ENCODE peak calls at places on chromosomes 12 and 14, in four cellular contexts. A, F, G and U are unnamed samples.

GRCh38 chr14:98093111-98093510 is 1178.9 kb downstream of the BCL11B start:
- DNase-seq in F (no peak), G (no peak), A (no peak), U (no peak)

GRCh38 chr12:47798481-47798948 is 21.2 kb downstream of the HDAC7 start:
- DNase-seq in A (no peak), F (no peak), G (no peak), U (no peak)

GRCh38 chr14:68929623-68930307 is 49.3 kb downstream of the ACTN1 start:
- DNase-seq in G (no peak), F (peak), A (no peak), U (no peak)

GRCh38 chr14:102828201-102828600 is 51.0 kb downstream of the TRAF3 start:
- DNase-seq in A (no peak), G (no peak), F (no peak), U (no peak)

GRCh38 chr12:130336723-130337475 is 788 bp upstream of the PIWIL1 start:
- DNase-seq in G (no peak), A (no peak), F (no peak), U (no peak)

GRCh38 chr12:13027032-13027431 is 17.1 kb upstream of the FAM234B start:
- DNase-seq in G (no peak), A (no peak), F (no peak), U (no peak)

GRCh38 chr12:105113094-105113493 is 5.6 kb downstream of the WASHC4 start:
- DNase-seq in A (no peak), F (no peak), G (no peak), U (no peak)

GRCh38 chr12:132161046-132161781 is 17.0 kb downstream of the NOC4L start:
- DNase-seq in G (no peak), F (peak), A (peak), U (peak)

GRCh38 chr14:23245282-23245681 is 7.5 kb downstream of the RNF212B start:
- DNase-seq in G (no peak), F (no peak), A (no peak), U (no peak)

GRCh38 chr12:87667378-87667777 is 361.8 kb downstream of the C12orf50 start:
- DNase-seq in G (no peak), A (peak), F (no peak), U (no peak)

GRCh38 chr12:124445121-124445718 is 122.2 kb downstream of the NCOR2 start:
- DNase-seq in A (no peak), G (no peak), F (no peak), U (no peak)

GRCh38 chr12:43882578-43883178 is 46.8 kb downstream of the TMEM117 start:
- DNase-seq in F (no peak), G (peak), A (peak), U (no peak)

GRCh38 chr14:94584591-94585280 is 3.5 kb downstream of the SERPINA5 start:
- DNase-seq in A (no peak), F (no peak), G (no peak), U (no peak)

GRCh38 chr14:94583557-94583956 is 2.3 kb downstream of the SERPINA5 start:
- DNase-seq in G (no peak), A (no peak), F (no peak), U (no peak)

GRCh38 chr14:94582199-94582750 is 1.0 kb downstream of the SERPINA5 start:
- DNase-seq in F (no peak), A (no peak), G (no peak), U (no peak)

GRCh38 chr14:94581127-94581999 is at the start of gene SERPINA5:
- DNase-seq in A (peak), G (no peak), F (peak), U (no peak)

DNA sequence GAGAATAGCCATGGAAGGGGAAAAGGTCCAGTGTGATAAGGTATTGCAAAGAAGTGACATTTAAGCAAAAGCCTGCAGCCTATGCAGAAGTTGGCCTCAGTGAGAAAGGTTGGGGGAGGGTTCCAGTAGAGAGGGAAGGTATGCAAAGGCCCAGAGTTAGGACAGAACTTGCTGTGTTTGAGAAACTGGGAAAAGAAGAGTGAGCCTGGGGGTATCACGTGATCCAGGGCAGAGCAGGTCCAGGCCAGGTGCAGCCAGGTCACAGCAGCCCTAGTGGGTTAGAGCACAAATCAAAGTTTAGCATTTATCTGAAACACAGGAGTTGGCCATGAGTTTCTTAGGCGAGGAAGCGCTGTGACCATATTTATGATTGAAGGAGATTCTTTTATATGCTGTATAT is 1.6 kb downstream of the SERPINA5 start:
- DNase-seq in G (no peak), F (no peak), A (no peak), U (no peak)
- H3K4me3 ChIP-seq in G (no peak), F (no peak), A (no peak), U (no peak)

DNA sequence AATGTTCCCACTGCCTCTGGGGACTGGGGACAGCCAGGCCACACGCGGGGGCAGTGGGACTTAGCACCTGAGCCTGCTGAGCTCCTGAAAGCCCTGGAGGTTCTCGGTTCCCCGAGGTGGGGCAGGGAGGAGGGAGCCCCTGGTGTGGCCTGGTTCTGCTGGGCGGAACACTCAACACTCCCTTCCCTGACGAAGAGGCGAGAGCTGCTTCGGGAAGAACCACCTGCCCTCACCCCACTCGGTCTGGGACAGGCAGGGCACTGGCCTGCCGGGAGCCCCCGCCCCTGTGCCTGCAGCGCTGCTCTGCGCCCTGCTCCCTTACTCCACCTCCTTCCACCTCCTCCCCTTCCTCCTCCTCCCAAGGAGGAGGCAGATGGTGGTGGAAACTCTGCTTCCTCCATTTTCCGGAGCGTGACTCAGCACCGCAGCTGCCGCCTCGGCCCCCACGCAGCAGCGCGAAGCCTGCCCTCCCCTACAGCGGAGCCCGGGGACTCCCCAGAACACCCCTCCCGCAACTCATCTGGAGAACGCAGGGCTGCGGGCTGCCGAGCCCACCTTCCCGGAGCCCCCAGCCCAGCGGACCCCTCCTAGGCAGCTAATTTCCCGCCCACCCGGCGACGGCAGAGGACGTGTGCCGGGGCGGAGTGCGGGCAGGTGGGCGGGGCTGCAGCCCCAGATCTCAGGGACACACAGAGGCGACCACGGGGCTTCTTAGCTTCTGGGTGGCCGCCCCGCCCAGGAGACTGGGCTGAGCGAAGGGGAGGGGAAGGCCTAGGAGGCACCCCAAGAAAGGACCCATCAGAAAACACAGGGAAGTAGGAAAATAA is 11.7 kb upstream of the INF2 start:
- DNase-seq in F (peak), G (peak), A (peak), U (peak)
- H3K4me3 ChIP-seq in F (peak), G (peak), A (peak), U (peak)

GRCh38 chr12:103958621-103959020 is 7.1 kb upstream of the TDG start:
- DNase-seq in G (no peak), A (no peak), F (no peak), U (no peak)

GRCh38 chr12:103960567-103961227 is 5.0 kb upstream of the TDG start:
- DNase-seq in F (no peak), G (no peak), A (no peak), U (no peak)

GRCh38 chr12:103956515-103957027 is 9.1 kb upstream of the TDG start:
- DNase-seq in F (no peak), A (no peak), G (no peak), U (no peak)

GRCh38 chr12:103955811-103956514 is 9.7 kb upstream of the TDG start:
- DNase-seq in A (peak), F (no peak), G (no peak), U (no peak)

DNA sequence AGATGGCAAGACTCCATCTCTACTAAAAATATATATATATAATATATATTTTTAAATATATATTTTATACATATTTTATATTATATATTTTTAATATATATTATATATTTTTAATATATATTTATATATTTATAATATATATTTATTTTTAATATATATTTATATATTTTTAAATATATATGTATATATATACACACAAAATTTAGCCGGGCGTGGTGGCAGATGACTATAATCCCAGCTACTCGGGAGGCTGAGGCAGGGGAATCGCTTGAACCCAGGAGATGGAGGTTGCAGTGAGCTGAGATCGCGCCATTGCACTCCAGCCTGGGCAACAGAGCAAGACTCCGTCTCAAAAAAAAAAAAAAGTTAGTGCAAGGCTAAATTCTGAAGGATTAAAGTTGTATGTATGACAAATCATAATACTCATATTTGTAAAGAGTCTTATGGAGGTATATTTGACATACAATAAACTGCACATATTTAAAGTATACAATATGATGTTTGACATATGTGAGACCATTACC is 7.7 kb upstream of the TDG start:
- DNase-seq in G (no peak), F (no peak), A (no peak), U (no peak)
- H3K4me3 ChIP-seq in G (no peak), F (peak), A (no peak), U (no peak)

DNA sequence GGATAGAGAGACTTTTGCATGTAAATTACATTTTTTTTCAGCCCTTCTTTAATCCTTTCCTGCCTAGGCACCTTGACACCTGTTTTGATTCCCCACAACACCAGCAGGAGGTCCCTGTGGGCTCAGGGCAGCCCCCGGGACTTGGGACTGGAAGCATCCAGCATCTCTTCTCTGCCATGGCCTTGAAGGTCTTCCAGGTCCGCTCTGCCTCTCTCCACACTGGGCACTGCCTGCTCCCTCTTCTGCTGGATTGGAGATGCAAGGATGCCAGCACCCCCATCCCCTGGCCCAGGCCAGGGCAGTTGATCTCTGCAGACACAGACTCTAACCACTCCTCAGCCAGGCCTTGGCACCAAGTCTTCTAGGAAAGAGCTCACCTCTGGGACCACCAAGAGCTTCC is 134.5 kb upstream of the C14orf180 start:
- DNase-seq in G (no peak), F (no peak), A (no peak), U (no peak)
- H3K4me3 ChIP-seq in G (no peak), F (no peak), A (no peak), U (no peak)

GRCh38 chr12:120901818-120902217 is 2.3 kb downstream of the SPPL3 start:
- DNase-seq in G (no peak), A (no peak), F (no peak), U (no peak)
- H3K4me3 ChIP-seq in G (no peak), A (no peak), F (peak), U (peak)

GRCh38 chr12:113422030-113422900 is at the start of gene SDSL:
- DNase-seq in A (peak), G (no peak), F (peak), U (peak)
- H3K4me3 ChIP-seq in A (peak), G (no peak), F (peak), U (peak)